ENCODE peak calls at places on chromosomes 13 and 19, in five cellular contexts. C, D, Z, O and X are unnamed samples.

GRCh38 chr13:51928231-51928630 is 66.5 kb downstream of the CCDC70 start:
- DNase-seq in Z (peak; percentile 68), O (no peak), C (no peak), D (no peak), X (no peak)

GRCh38 chr19:6772866-6773322 is 386 bp downstream of the VAV1 start:
- DNase-seq in D (no peak), Z (no peak), C (no peak), O (no peak), X (no peak)

GRCh38 chr19:29680447-29680846 is 15.2 kb downstream of the PLEKHF1 start:
- DNase-seq in Z (no peak), D (no peak), O (peak; percentile 66), C (no peak), X (no peak)

GRCh38 chr19:42422576-42423461 is 4.4 kb downstream of the LIPE start:
- DNase-seq in D (no peak), Z (peak; percentile 50), O (peak; percentile 13), C (peak; percentile 15), X (no peak)

GRCh38 chr19:49387936-49388372 is at the start of gene KASH5:
- DNase-seq in D (no peak), C (no peak), O (no peak), Z (peak; percentile 50), X (no peak)

GRCh38 chr13:85314686-85315085 is 484.5 kb downstream of the SLITRK6 start:
- DNase-seq in Z (no peak), D (no peak), C (no peak), O (no peak), X (no peak)

GRCh38 chr13:31029129-31029528 is 96.7 kb downstream of the TEX26 start:
- DNase-seq in Z (no peak), O (no peak), D (no peak), C (no peak), X (no peak)

GRCh38 chr19:18654469-18654868 is 17.6 kb downstream of the KLHL26 start:
- DNase-seq in Z (no peak), C (no peak), D (no peak), O (no peak), X (no peak)

GRCh38 chr13:44044544-44045178 is 165.0 kb downstream of the LACC1 start:
- DNase-seq in O (no peak), C (no peak), Z (peak; percentile 56), D (no peak), X (no peak)

GRCh38 chr19:48975947-48976847 is 11.1 kb downstream of the FTL start:
- DNase-seq in C (no peak), Z (no peak), O (peak; percentile 74), D (no peak), X (no peak)

GRCh38 chr19:3611841-3612240 is 5.2 kb upstream of the TBXA2R start:
- DNase-seq in C (no peak), O (no peak), Z (no peak), D (no peak), X (no peak)

GRCh38 chr19:8324186-8325050 is 3.1 kb downstream of the RPS28 start:
- DNase-seq in O (no peak), C (no peak), D (no peak), Z (peak; percentile 35), X (no peak)

GRCh38 chr13:74662895-74663294 is 528.7 kb upstream of the KLF12 start:
- DNase-seq in D (no peak), Z (no peak), O (no peak), C (peak; percentile 21), X (no peak)

GRCh38 chr19:49758292-49758691 is 4.8 kb downstream of the TSKS start:
- DNase-seq in D (no peak), O (peak; percentile 60), C (peak; percentile 69), Z (peak; percentile 47), X (no peak)

GRCh38 chr19:50896591-50897190 is 14.5 kb downstream of the KLK4 start:
- DNase-seq in C (peak; percentile 17), Z (peak; percentile 97), O (no peak), D (no peak), X (no peak)

GRCh38 chr19:50329146-50329925 is at the start of gene KCNC3:
- DNase-seq in D (peak; percentile 19), O (no peak), Z (peak; percentile 99), C (peak; percentile 71), X (peak; percentile 80)

GRCh38 chr19:41958367-41959055 is 610 bp downstream of the RABAC1 start:
- DNase-seq in D (peak; percentile 81), C (peak; percentile 53), O (peak; percentile 43), Z (peak; percentile 76), X (peak; percentile 29)

GRCh38 chr19:1354496-1355257 is 29.0 kb upstream of the NDUFS7 start:
- DNase-seq in D (peak; percentile 85), O (peak; percentile 78), Z (peak; percentile 90), C (peak; percentile 79), X (peak; percentile 69)

GRCh38 chr19:33719366-33720154 is 77.1 kb upstream of the KCTD15 start:
- DNase-seq in C (no peak), D (no peak), Z (no peak), O (no peak), X (no peak)

GRCh38 chr19:46537136-46538097 is 41.8 kb upstream of the PNMA8B start:
- DNase-seq in Z (peak; percentile 34), O (peak; percentile 55), D (no peak), C (peak; percentile 45), X (no peak)

GRCh38 chr19:30207357-30207756 is 164.8 kb upstream of the ZNF536 start:
- DNase-seq in D (no peak), O (no peak), C (no peak), Z (no peak), X (no peak)

GRCh38 chr13:113857531-113858195 is 6.2 kb downstream of the GAS6 start:
- DNase-seq in D (no peak), Z (no peak), C (no peak), O (no peak), X (no peak)

GRCh38 chr19:36215276-36216171 is 618 bp downstream of the ZNF146 start:
- DNase-seq in Z (peak; percentile 9), O (peak; percentile 62), C (peak; percentile 45), D (peak; percentile 9), X (peak; percentile 14)

GRCh38 chr13:92259523-92259922 is 861.1 kb downstream of the GPC5 start:
- DNase-seq in O (no peak), D (no peak), C (no peak), Z (no peak), X (no peak)

GRCh38 chr13:51689597-51689996 is 105.3 kb downstream of the WDFY2 start:
- DNase-seq in Z (no peak), D (no peak), O (no peak), C (no peak), X (no peak)

GRCh38 chr13:99417821-99418662 is 83.2 kb upstream of the TM9SF2 start:
- DNase-seq in O (no peak), C (no peak), Z (no peak), D (no peak), X (no peak)

GRCh38 chr19:13621413-13621812 is 115.1 kb upstream of the CACNA1A start:
- DNase-seq in D (peak; percentile 65), O (no peak), C (peak; percentile 88), Z (peak; percentile 96), X (peak; percentile 79)

GRCh38 chr13:48977973-48978372 is 2.3 kb downstream of the FNDC3A start:
- DNase-seq in D (no peak), C (peak; percentile 44), Z (peak; percentile 29), O (peak; percentile 35), X (no peak)

GRCh38 chr19:54153731-54154326 is 5.7 kb downstream of the LENG1 start:
- DNase-seq in C (no peak), O (no peak), Z (no peak), D (no peak), X (no peak)

GRCh38 chr19:43354305-43354627 is 780 bp downstream of the CD177 start:
- DNase-seq in D (no peak), C (no peak), Z (no peak), O (no peak), X (no peak)

GRCh38 chr13:101127741-101128353 is 288.5 kb downstream of the NALCN start:
- DNase-seq in D (peak; percentile 11), Z (peak; percentile 52), O (peak; percentile 68), C (peak; percentile 72), X (peak; percentile 14)

GRCh38 chr13:34435338-34435737 is 506.7 kb upstream of the NBEA start:
- DNase-seq in D (peak; percentile 11), C (no peak), Z (peak; percentile 22), O (no peak), X (no peak)

GRCh38 chr13:99741979-99742378 is 229.6 kb downstream of the ZIC5 start:
- DNase-seq in D (no peak), Z (no peak), O (no peak), C (no peak), X (no peak)

GRCh38 chr19:4647676-4648644 is 8.6 kb downstream of the TNFAIP8L1 start:
- DNase-seq in O (no peak), D (no peak), Z (no peak), C (peak; percentile 48), X (no peak)

GRCh38 chr13:99383946-99384345 is 76.7 kb upstream of the GPR183 start:
- DNase-seq in C (no peak), Z (no peak), O (no peak), D (no peak), X (no peak)

GRCh38 chr13:93169980-93170379 is 56.6 kb upstream of the GPC6 start:
- DNase-seq in O (no peak), D (no peak), Z (peak; percentile 99), C (peak; percentile 78), X (no peak)

GRCh38 chr13:88085036-88085435 is 413.9 kb downstream of the SLITRK5 start:
- DNase-seq in C (no peak), O (no peak), D (no peak), Z (peak; percentile 53), X (no peak)